ENCODE peak calls at places on chromosomes 4 and X, in four cellular contexts. M is heart right ventricle, J is PC-3, O is hepatocyte. K is an unnamed sample.

GRCh38 chrX:32842053-32842452 is 369.3 kb downstream of the DMD start:
- DNase-seq in O (no peak), J (no peak), M (no peak), K (no peak)

GRCh38 chrX:119647552-119648420 is 41.6 kb upstream of the NKRF start:
- DNase-seq in J (no peak), M (no peak), O (no peak), K (no peak)

GRCh38 chr4:66575024-66575696 is 904.9 kb upstream of the EPHA5 start:
- DNase-seq in J (peak; percentile 98), O (peak; percentile 84), M (no peak), K (peak; percentile 98)

GRCh38 chr4:156185514-156185913 is 231.8 kb upstream of the CTSO start:
- DNase-seq in O (no peak), J (no peak), M (no peak), K (no peak)

GRCh38 chrX:133726211-133726630 is 259.2 kb downstream of the GPC3 start:
- DNase-seq in M (no peak), J (peak; percentile 93), O (peak; percentile 9), K (no peak)

GRCh38 chr4:163127621-163128020 is 39.1 kb downstream of the NAF1 start:
- DNase-seq in O (no peak), J (no peak), M (no peak), K (no peak)

GRCh38 chrX:115582871-115583729 is 22.1 kb downstream of the PLS3 start:
- DNase-seq in J (peak; percentile 43), O (peak; percentile 56), M (no peak), K (no peak)

GRCh38 chr4:47049347-47049746 is 18.0 kb downstream of the GABRB1 start:
- DNase-seq in M (no peak), J (no peak), O (no peak), K (no peak)

GRCh38 chrX:151082077-151082948 is 94.1 kb upstream of the GPR50 start:
- DNase-seq in M (peak; percentile 25), O (peak; percentile 80), J (peak; percentile 66), K (no peak)

GRCh38 chrX:133376422-133376821 is 38.9 kb downstream of the GPC4 start:
- DNase-seq in M (no peak), J (no peak), O (no peak), K (no peak)

GRCh38 chr4:95466791-95467190 is 82.0 kb downstream of the UNC5C start:
- DNase-seq in J (peak; percentile 30), O (no peak), M (no peak), K (no peak)

GRCh38 chr4:147732516-147733193 is 767 bp downstream of the ARHGAP10 start:
- DNase-seq in O (peak; percentile 64), M (peak; percentile 34), J (peak; percentile 35), K (no peak)

GRCh38 chrX:135481696-135482179 is 38.7 kb upstream of the INTS6L start:
- DNase-seq in J (peak; percentile 1), M (no peak), O (no peak), K (no peak)

GRCh38 chrX:153446636-153446936 is 730 bp upstream of the TREX2 start:
- DNase-seq in O (no peak), J (no peak), M (no peak), K (no peak)

GRCh38 chr4:10275696-10276095 is 159.1 kb upstream of the WDR1 start:
- DNase-seq in O (no peak), J (no peak), M (no peak), K (no peak)

GRCh38 chrX:77564824-77565223 is 117.6 kb downstream of the FGF16 start:
- DNase-seq in O (no peak), M (no peak), J (peak; percentile 12), K (no peak)

GRCh38 chr4:3332498-3332897 is 39.7 kb downstream of the RGS12 start:
- DNase-seq in M (no peak), O (no peak), J (no peak), K (no peak)

GRCh38 chrX:46325312-46325877 is 219.8 kb downstream of the ZNF674 start:
- DNase-seq in O (peak; percentile 44), M (no peak), J (peak; percentile 96), K (peak; percentile 78)
- H3K4me3 ChIP-seq in O (no peak overlapping the region), M (no peak overlapping the region), J (peak overlapping the region; percentile 64), K (no peak overlapping the region)

DNA sequence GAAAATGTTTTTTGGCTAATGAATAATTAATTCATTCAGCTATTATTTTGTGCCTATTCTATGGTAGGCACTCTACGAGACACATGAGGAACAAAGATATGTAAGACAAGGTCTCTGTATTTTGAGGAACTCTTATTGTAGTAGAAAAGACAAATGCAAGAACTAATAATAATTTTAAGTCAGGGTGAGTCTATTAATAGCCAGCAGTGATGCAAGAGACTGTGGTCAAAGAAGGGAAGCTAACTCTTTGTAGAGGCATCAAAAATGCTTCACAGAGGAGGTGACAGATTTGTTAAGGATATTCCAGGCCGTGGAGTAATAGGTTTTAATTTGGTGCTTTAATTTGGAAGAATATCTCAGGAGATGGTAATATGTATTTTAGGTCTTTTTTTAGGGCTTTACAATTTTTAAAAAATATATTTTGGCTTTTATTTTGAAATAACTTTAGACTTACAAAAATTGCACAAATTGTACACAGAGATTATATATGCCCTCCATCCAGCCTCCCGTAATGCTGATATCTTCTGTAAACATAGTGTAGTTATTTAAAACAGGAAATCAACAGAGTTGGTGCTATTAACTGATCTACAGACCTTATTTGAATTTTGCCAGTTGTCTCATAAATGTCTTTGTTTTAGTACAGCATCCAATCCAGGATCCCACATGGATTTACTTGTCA is 48.1 kb downstream of the DCLK2 start:
- DNase-seq in O (no peak), J (peak; percentile 9), M (peak; percentile 21), K (no peak)
- H3K4me3 ChIP-seq in O (no peak overlapping the region), J (peak overlapping the region; percentile 43), M (no peak overlapping the region), K (no peak overlapping the region)

GRCh38 chr4:164876680-164877324 is at the start of gene APELA:
- DNase-seq in M (no peak), J (peak; percentile 6), O (peak; percentile 57), K (no peak)
- H3K4me3 ChIP-seq in M (no peak within 1 kb of the TSS), J (no peak within 1 kb of the TSS), O (peak within 1 kb of the TSS; percentile 8), K (no peak within 1 kb of the TSS)

GRCh38 chr4:1873776-1874175 is 2.6 kb downstream of the NSD2 start:
- DNase-seq in J (peak; percentile 31), O (no peak), M (no peak), K (no peak)
- H3K4me3 ChIP-seq in J (peak overlapping the region; percentile 92), O (no peak overlapping the region), M (no peak overlapping the region), K (no peak overlapping the region)

GRCh38 chrX:100928660-100929613 is at the start of gene XKRX:
- DNase-seq in O (peak; percentile 66), J (peak; percentile 40), M (peak; percentile 4), K (no peak)
- H3K4me3 ChIP-seq in O (peak within 1 kb of the TSS; percentile 10), J (peak within 1 kb of the TSS; percentile 65), M (peak within 1 kb of the TSS; percentile 10), K (peak within 1 kb of the TSS; percentile 46)

GRCh38 chr4:152087335-152087734 is 326.5 kb upstream of the GATB start:
- DNase-seq in O (peak; percentile 58), J (no peak), M (no peak), K (no peak)
- H3K4me3 ChIP-seq in O (no peak overlapping the region), J (no peak overlapping the region), M (no peak overlapping the region), K (no peak overlapping the region)

DNA sequence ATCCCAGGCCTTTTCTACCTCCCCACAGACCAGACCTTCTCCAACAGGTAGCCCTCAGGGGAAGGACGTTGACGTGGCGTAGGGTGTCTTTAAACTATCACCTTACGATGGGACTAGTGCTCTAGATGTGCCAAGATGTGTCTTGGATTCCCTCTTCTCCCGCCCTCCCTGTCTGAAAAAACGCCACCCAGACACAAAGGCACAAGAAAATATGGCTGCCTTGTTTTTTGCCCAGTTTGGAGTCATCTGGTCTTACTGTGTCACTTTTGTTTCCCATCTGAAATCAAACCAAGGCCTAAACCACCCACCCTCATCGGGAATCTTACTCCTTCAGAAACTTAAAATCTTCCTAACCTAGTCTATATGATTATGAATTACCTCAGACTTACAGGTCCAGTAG is 235.4 kb downstream of the OR13H1 start:
- DNase-seq in J (no peak), M (no peak), O (no peak), K (no peak)
- H3K4me3 ChIP-seq in J (no peak overlapping the region), M (no peak overlapping the region), O (no peak overlapping the region), K (no peak overlapping the region)

GRCh38 chr4:89661490-89661889 is 175.5 kb downstream of the SNCA start:
- DNase-seq in M (no peak), J (peak; percentile 36), O (no peak), K (peak; percentile 49)

GRCh38 chr4:89660444-89660843 is 176.5 kb downstream of the SNCA start:
- DNase-seq in J (no peak), O (no peak), M (no peak), K (no peak)

GRCh38 chr4:89658701-89659024 is 178.3 kb downstream of the SNCA start:
- DNase-seq in J (no peak), O (no peak), M (no peak), K (no peak)

GRCh38 chr4:89660851-89661250 is 176.1 kb downstream of the SNCA start:
- DNase-seq in J (no peak), M (no peak), O (no peak), K (no peak)

GRCh38 chr4:89657931-89658700 is 178.8 kb downstream of the SNCA start:
- DNase-seq in O (peak; percentile 19), M (no peak), J (peak; percentile 29), K (no peak)
- H3K4me3 ChIP-seq in O (no peak overlapping the region), M (no peak overlapping the region), J (no peak overlapping the region), K (no peak overlapping the region)

DNA sequence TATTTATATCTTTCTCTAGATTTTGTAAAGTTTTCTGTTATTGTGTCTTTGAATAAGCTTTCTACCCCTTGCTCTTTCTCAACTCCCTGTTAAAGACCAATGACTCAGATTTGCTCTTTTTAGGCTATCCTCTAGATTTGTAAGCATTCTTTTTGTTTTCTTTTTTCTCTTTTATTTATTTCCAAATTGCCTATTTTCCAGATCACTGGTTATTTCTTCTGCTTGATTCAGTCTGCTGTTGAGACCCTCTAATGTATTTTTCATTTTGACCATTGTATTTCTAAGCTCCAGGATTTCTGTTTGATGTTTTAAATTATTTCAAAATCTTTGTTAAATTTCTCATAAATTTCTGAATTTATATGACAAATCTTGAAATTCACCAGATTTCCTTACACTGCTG is 462.6 kb upstream of the GALNT7 start:
- DNase-seq in O (no peak), J (no peak), M (no peak), K (no peak)
- H3K4me3 ChIP-seq in O (no peak overlapping the region), J (no peak overlapping the region), M (no peak overlapping the region), K (no peak overlapping the region)

K was measured in retinal pigment epithelial cell.